ENCODE peak calls at places on chromosome 9, in six cellular contexts. X, J, B, C, F and U are unnamed samples. For H3K4me1 and H3K27me3, the result is how much of the 10 kb centered on the place peaks cover.

GRCh38 chr9:117412841-117413240 is 2.0 kb downstream of the ASTN2 start:
- DNase-seq in X (no peak), F (no peak), J (no peak), B (no peak), C (no peak), U (no peak)

GRCh38 chr9:132474253-132474652 is 64.2 kb downstream of the CFAP77 start:
- DNase-seq in J (no peak), F (no peak), B (no peak), X (no peak), C (no peak), U (no peak)

GRCh38 chr9:6605202-6605601 is 40.3 kb downstream of the GLDC start:
- DNase-seq in X (no peak), F (no peak), C (peak), B (no peak), J (no peak), U (no peak)

GRCh38 chr9:72326643-72327042 is 38.4 kb downstream of the ZFAND5 start:
- DNase-seq in X (no peak), C (no peak), J (no peak), F (no peak), B (no peak), U (no peak)

GRCh38 chr9:105457560-105458294 is 9.9 kb downstream of the FSD1L start:
- DNase-seq in C (no peak), J (no peak), B (no peak), X (no peak), F (peak), U (no peak)

GRCh38 chr9:95592931-95593330 is 76.2 kb upstream of the PTCH1 start:
- DNase-seq in X (no peak), C (no peak), F (no peak), J (no peak), B (no peak), U (no peak)

GRCh38 chr9:75541778-75542177 is 348.7 kb upstream of the PCSK5 start:
- DNase-seq in X (no peak), J (no peak), B (no peak), C (no peak), F (no peak), U (no peak)

GRCh38 chr9:128292009-128292408 is 15.9 kb downstream of the SWI5 start:
- DNase-seq in F (no peak), J (no peak), B (no peak), X (no peak), C (no peak), U (no peak)

GRCh38 chr9:81370096-81370495 is 319.3 kb downstream of the TLE1 start:
- DNase-seq in B (no peak), J (no peak), X (no peak), C (no peak), F (no peak), U (no peak)

GRCh38 chr9:125585503-125586172 is 121.4 kb downstream of the MAPKAP1 start:
- DNase-seq in B (no peak), F (no peak), J (no peak), C (no peak), X (no peak), U (no peak)

GRCh38 chr9:130213898-130214761 is 41.9 kb downstream of the NCS1 start:
- DNase-seq in B (no peak), C (no peak), F (no peak), X (no peak), J (peak), U (no peak)

GRCh38 chr9:27033815-27034403 is 28.4 kb upstream of the LRRC19 start:
- DNase-seq in J (peak), X (peak), C (peak), F (no peak), B (peak), U (peak)

GRCh38 chr9:109886050-109886449 is 106.1 kb downstream of the PALM2AKAP2 start:
- DNase-seq in F (no peak), X (no peak), C (no peak), J (no peak), B (no peak), U (no peak)

GRCh38 chr9:93255994-93256877 is 72.3 kb downstream of the WNK2 start:
- DNase-seq in B (no peak), J (no peak), C (no peak), F (no peak), X (no peak), U (no peak)

GRCh38 chr9:23557691-23558090 is 268.3 kb downstream of the ELAVL2 start:
- DNase-seq in C (no peak), F (no peak), X (no peak), J (no peak), B (no peak), U (no peak)

GRCh38 chr9:32928912-32929311 is 72.5 kb downstream of the APTX start:
- DNase-seq in F (no peak), J (peak), B (no peak), C (no peak), X (no peak), U (no peak)

GRCh38 chr9:116370587-116370986 is 217.0 kb downstream of the PAPPA start:
- DNase-seq in C (no peak), F (no peak), B (no peak), J (no peak), X (no peak), U (no peak)

GRCh38 chr9:75086443-75087278 is 1.3 kb downstream of the NMRK1 start:
- DNase-seq in J (no peak), B (no peak), F (peak), C (no peak), X (peak), U (peak)

GRCh38 chr9:21615446-21615845 is 133.3 kb upstream of the IFNE start:
- DNase-seq in F (no peak), X (no peak), C (no peak), B (no peak), J (no peak), U (no peak)

GRCh38 chr9:101028346-101029299 is at the start of gene PLPPR1:
- DNase-seq in J (peak), X (peak), F (peak), C (no peak), B (no peak), U (peak)

GRCh38 chr9:88587885-88588628 is 53.1 kb downstream of the NXNL2 start:
- DNase-seq in B (no peak), C (no peak), J (no peak), F (no peak), X (no peak), U (no peak)

GRCh38 chr9:25716220-25716872 is 38.1 kb upstream of the TUSC1 start:
- DNase-seq in B (no peak), C (no peak), X (no peak), F (peak), J (peak), U (no peak)

GRCh38 chr9:6440405-6440804 is 27.4 kb downstream of the UHRF2 start:
- DNase-seq in J (no peak), F (no peak), B (no peak), X (no peak), C (no peak), U (no peak)

GRCh38 chr9:16031486-16031885 is 478.6 kb downstream of the CCDC171 start:
- DNase-seq in C (peak), B (no peak), X (no peak), J (no peak), F (no peak), U (no peak)

GRCh38 chr9:19619221-19619620 is 169.6 kb downstream of the SLC24A2 start:
- DNase-seq in J (no peak), B (no peak), X (no peak), F (no peak), C (no peak), U (no peak)

GRCh38 chr9:35696520-35697215 is 6.9 kb upstream of the TPM2 start:
- DNase-seq in B (peak), J (peak), C (peak), F (peak), X (peak), U (peak)

GRCh38 chr9:14058078-14058688 is 255.8 kb downstream of the NFIB start:
- DNase-seq in C (no peak), B (no peak), X (no peak), F (no peak), J (no peak), U (no peak)

GRCh38 chr9:36325081-36325828 is 67.0 kb upstream of the GNE start:
- DNase-seq in B (no peak), X (no peak), C (no peak), J (no peak), F (no peak), U (no peak)

GRCh38 chr9:134622896-134623407 is 18.7 kb upstream of the COL5A1 start:
- DNase-seq in B (no peak), F (no peak), J (no peak), X (no peak), C (no peak), U (no peak)
- H3K4me1 ChIP-seq in B (under half), F (under half), J (under half), X (under half), C (under half), U (under half)

DNA sequence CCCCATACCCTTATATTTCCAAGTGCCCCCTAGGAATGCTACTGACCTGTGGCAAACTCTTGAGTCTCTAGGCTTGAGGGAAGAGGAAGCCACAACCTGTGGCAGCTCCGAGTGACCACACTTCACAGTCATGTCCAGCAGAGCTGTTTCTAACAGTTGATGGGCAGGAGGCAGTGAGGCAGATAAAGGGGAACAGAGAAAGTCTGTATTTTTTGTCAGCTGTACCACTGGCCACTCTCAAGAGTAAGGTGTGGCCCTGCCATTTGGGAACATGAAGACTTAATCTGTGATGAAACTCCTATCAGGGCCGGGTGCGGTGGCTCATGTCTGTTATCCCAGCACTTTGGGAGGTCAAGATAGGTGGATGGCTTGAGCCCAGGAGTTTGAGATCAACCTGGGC is 12.2 kb upstream of the COL15A1 start:
- DNase-seq in C (no peak), X (no peak), B (no peak), F (no peak), J (no peak), U (no peak)
- H3K27me3 ChIP-seq in C (under half), X (under half), B (under half), F (under half), J (under half), U (under half)

GRCh38 chr9:136196465-136197371 is 8.2 kb downstream of the LHX3 start:
- DNase-seq in B (no peak), C (no peak), F (no peak), X (no peak), J (no peak), U (no peak)

GRCh38 chr9:136192289-136193126 is 12.4 kb downstream of the LHX3 start:
- DNase-seq in F (no peak), B (no peak), J (no peak), C (no peak), X (no peak), U (no peak)

GRCh38 chr9:136193127-136193890 is 11.6 kb downstream of the LHX3 start:
- DNase-seq in J (no peak), F (no peak), C (no peak), B (no peak), X (no peak), U (no peak)

GRCh38 chr9:136193891-136194279 is 11.0 kb downstream of the LHX3 start:
- DNase-seq in J (no peak), B (no peak), X (no peak), C (no peak), F (no peak), U (no peak)

GRCh38 chr9:136194540-136194939 is 10.4 kb downstream of the LHX3 start:
- DNase-seq in J (no peak), C (no peak), B (no peak), F (no peak), X (no peak), U (no peak)
- H3K4me3 ChIP-seq in J (no peak), C (no peak), B (no peak), F (no peak), X (no peak), U (no peak)

DNA sequence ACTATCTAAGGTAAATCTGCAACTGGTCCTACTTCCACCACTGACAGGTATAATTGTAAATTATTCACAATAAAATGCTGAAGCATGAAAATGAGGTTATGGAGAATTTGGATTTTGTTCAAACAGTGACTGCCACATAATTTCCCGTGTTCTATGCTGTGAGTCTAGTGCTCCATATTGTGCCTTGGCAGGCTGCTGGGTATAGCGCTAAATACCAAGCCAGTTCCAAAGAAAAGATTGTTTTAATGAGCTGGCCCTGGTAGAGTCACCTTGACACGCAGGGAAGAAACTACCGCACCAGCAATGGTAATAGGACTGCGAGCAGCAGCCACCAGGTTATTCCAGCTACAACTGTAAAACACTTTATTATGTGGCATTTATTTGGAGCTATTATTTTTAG is 30.4 kb downstream of the PSMB7 start:
- DNase-seq in J (no peak), C (no peak), B (no peak), X (no peak), F (no peak), U (no peak)
- H3K4me1 ChIP-seq in J (under half), C (under half), B (under half), X (under half), F (under half), U (under half)

GRCh38 chr9:967436-967835 is 9.0 kb upstream of the DMRT3 start:
- DNase-seq in J (no peak), C (no peak), F (no peak), B (no peak), X (no peak), U (no peak)

GRCh38 chr9:966936-967335 is 9.5 kb upstream of the DMRT3 start:
- DNase-seq in F (no peak), C (no peak), B (no peak), X (no peak), J (no peak), U (no peak)

GRCh38 chr9:962023-962422 is 14.4 kb upstream of the DMRT3 start:
- DNase-seq in B (no peak), J (no peak), X (no peak), C (no peak), F (no peak), U (no peak)

GRCh38 chr9:967851-968641 is 8.4 kb upstream of the DMRT3 start:
- DNase-seq in F (no peak), B (no peak), J (peak), X (no peak), C (no peak), U (peak)

GRCh38 chr9:965497-965896 is 11.0 kb upstream of the DMRT3 start:
- DNase-seq in J (no peak), X (no peak), B (no peak), F (no peak), C (no peak), U (no peak)
- H3K27me3 ChIP-seq in J (half or more), X (under half), B (under half), F (under half), C (under half), U (under half)

GRCh38 chr9:112505607-112506006 is 19.0 kb downstream of the KIAA1958 start:
- DNase-seq in F (no peak), X (no peak), B (no peak), C (no peak), J (no peak), U (no peak)
- H3K4me3 ChIP-seq in F (no peak), X (no peak), B (no peak), C (no peak), J (no peak), U (no peak)